ENCODE peak calls at places on chromosomes 3 and 15, in eight cellular contexts. E is HepG2, S is adrenal gland, H is ovary, G is NB4, X is tibial nerve, F is stomach, Q is heart left ventricle. J is an unnamed sample.
A peak's percentile ranks its signal among the peaks of the same experiment; 100 is the strongest.

GRCh38 chr3:189401196-189401595 is 229.4 kb downstream of the TPRG1 start:
- DNase-seq in E (no peak), S (no peak), H (no peak), G (no peak), X (no peak), F (no peak), Q (no peak), J (no peak)

GRCh38 chr3:10992017-10992945 is at the start of gene SLC6A1:
- DNase-seq in E (no peak), S (no peak), H (peak; percentile 69), G (peak; percentile 12), X (no peak), F (no peak), Q (peak; percentile 43), J (no peak)

GRCh38 chr3:123431658-123432323 is 17.1 kb downstream of the ADCY5 start:
- DNase-seq in E (no peak), S (no peak), H (no peak), G (no peak), X (no peak), F (no peak), Q (no peak), J (no peak)

GRCh38 chr3:120093119-120093922 is 926 bp downstream of the GSK3B start:
- DNase-seq in E (no peak), S (peak; percentile 33), H (peak; percentile 41), G (peak; percentile 88), X (no peak), F (no peak), Q (peak; percentile 84), J (no peak)

GRCh38 chr3:117666827-117667226 is 957.2 kb downstream of the TUSC7 start:
- DNase-seq in E (no peak), S (no peak), H (no peak), G (no peak), X (no peak), F (no peak), Q (no peak), J (no peak)

GRCh38 chr3:43162573-43163084 is 56.8 kb upstream of the POMGNT2 start:
- DNase-seq in E (no peak), S (no peak), H (no peak), G (no peak), X (no peak), F (no peak), Q (no peak), J (no peak)

GRCh38 chr3:130243808-130244207 is 101.7 kb upstream of the COL6A5 start:
- DNase-seq in E (no peak), S (no peak), H (no peak), G (no peak), X (no peak), F (no peak), Q (no peak), J (no peak)

GRCh38 chr3:106183762-106184391 is 315.1 kb upstream of the CBLB start:
- DNase-seq in E (no peak), S (no peak), H (no peak), G (no peak), X (no peak), F (no peak), Q (no peak), J (no peak)

GRCh38 chr3:157493627-157494550 is 9.3 kb downstream of the VEPH1 start:
- DNase-seq in E (peak; percentile 28), S (no peak), H (no peak), G (peak; percentile 58), X (no peak), F (no peak), Q (no peak), J (no peak)

GRCh38 chr3:28050895-28051294 is 190.5 kb upstream of the CMC1 start:
- DNase-seq in E (peak; percentile 54), S (no peak), H (no peak), G (peak; percentile 52), X (no peak), F (no peak), Q (no peak), J (no peak)

GRCh38 chr15:33068531-33068990 is 126.0 kb downstream of the FMN1 start:
- DNase-seq in E (peak; percentile 6), S (no peak), H (no peak), G (no peak), X (no peak), F (peak; percentile 90), Q (peak; percentile 20), J (peak; percentile 89)

GRCh38 chr15:40430271-40430805 is 10.4 kb upstream of the BAHD1 start:
- DNase-seq in E (no peak), S (peak; percentile 60), H (no peak), G (peak; percentile 54), X (no peak), F (no peak), Q (no peak), J (peak; percentile 81)

GRCh38 chr3:142356818-142357217 is 91.0 kb downstream of the XRN1 start:
- DNase-seq in E (no peak), S (no peak), H (no peak), G (no peak), X (no peak), F (no peak), Q (no peak), J (no peak)

GRCh38 chr3:149377408-149378111 is at the start of gene TM4SF1:
- DNase-seq in E (peak; percentile 97), S (peak; percentile 17), H (peak; percentile 61), G (no peak), X (peak; percentile 56), F (peak; percentile 65), Q (peak; percentile 83), J (peak; percentile 88)

GRCh38 chr3:181402347-181402746 is 309.4 kb upstream of the SOX2 start:
- DNase-seq in E (no peak), S (no peak), H (no peak), G (no peak), X (no peak), F (no peak), Q (no peak), J (no peak)

GRCh38 chr15:75354454-75354853 is 7.6 kb downstream of the NEIL1 start:
- DNase-seq in E (no peak), S (no peak), H (no peak), G (no peak), X (no peak), F (no peak), Q (no peak), J (no peak)

GRCh38 chr3:7086417-7086816 is 225.5 kb downstream of the GRM7 start:
- DNase-seq in E (no peak), S (no peak), H (no peak), G (no peak), X (no peak), F (no peak), Q (no peak), J (no peak)
- TF ChIP-seq CTCF in E (no peak), S (no peak), H (no peak), G (no peak), X (no peak), F (no peak), Q (no peak), J (no peak)

GRCh38 chr3:16866447-16867025 is 18.2 kb upstream of the PLCL2 start:
- DNase-seq in E (no peak), S (no peak), H (no peak), G (peak; percentile 68), X (no peak), F (no peak), Q (no peak), J (no peak)

GRCh38 chr3:16868513-16868912 is 16.2 kb upstream of the PLCL2 start:
- DNase-seq in E (no peak), S (no peak), H (no peak), G (no peak), X (no peak), F (no peak), Q (no peak), J (no peak)

GRCh38 chr3:16865335-16865734 is 19.4 kb upstream of the PLCL2 start:
- DNase-seq in E (no peak), S (no peak), H (no peak), G (no peak), X (no peak), F (no peak), Q (no peak), J (no peak)

GRCh38 chr3:16861432-16861831 is 23.3 kb upstream of the PLCL2 start:
- DNase-seq in E (no peak), S (no peak), H (no peak), G (no peak), X (no peak), F (no peak), Q (no peak), J (no peak)

DNA sequence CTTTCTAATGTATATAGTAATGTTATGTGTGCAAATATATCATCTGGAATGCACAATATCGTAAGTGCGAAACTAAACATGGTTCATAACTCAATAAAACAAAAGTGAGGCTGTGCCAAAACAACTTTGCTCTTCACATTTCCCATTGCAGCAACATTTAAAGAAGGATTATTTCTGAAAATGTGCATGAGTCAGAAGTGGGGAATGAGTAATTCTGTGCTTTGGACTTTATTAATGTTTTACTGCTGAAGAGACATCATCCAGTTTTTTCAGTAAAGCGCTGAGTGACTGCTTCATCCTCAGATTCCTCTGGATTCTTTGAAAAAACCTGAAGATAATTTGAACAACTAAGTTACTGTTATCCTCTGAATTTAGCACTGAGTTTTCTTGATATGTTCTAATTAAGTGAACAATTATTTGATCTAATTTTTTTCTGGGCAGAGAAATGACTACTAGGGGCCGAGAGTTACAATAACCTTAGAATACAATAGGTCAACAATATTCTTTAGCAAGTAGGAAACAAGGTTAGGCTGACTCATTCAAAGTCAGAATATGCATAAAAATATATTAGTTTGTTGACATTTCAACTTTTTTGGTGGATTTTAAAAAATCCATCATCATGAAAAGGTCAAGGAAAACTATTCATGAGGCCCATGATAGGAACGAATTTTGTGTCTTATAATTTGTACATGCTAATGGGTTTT is 20.0 kb upstream of the PLCL2 start:
- DNase-seq in E (peak; percentile 4), S (no peak), H (no peak), G (no peak), X (no peak), F (no peak), Q (no peak), J (no peak)
- H3K4me3 ChIP-seq in E (no peak overlapping the region), S (no peak overlapping the region), H (no peak overlapping the region), G (no peak overlapping the region), X (no peak overlapping the region), F (no peak overlapping the region), Q (no peak overlapping the region), J (no peak overlapping the region)

DNA sequence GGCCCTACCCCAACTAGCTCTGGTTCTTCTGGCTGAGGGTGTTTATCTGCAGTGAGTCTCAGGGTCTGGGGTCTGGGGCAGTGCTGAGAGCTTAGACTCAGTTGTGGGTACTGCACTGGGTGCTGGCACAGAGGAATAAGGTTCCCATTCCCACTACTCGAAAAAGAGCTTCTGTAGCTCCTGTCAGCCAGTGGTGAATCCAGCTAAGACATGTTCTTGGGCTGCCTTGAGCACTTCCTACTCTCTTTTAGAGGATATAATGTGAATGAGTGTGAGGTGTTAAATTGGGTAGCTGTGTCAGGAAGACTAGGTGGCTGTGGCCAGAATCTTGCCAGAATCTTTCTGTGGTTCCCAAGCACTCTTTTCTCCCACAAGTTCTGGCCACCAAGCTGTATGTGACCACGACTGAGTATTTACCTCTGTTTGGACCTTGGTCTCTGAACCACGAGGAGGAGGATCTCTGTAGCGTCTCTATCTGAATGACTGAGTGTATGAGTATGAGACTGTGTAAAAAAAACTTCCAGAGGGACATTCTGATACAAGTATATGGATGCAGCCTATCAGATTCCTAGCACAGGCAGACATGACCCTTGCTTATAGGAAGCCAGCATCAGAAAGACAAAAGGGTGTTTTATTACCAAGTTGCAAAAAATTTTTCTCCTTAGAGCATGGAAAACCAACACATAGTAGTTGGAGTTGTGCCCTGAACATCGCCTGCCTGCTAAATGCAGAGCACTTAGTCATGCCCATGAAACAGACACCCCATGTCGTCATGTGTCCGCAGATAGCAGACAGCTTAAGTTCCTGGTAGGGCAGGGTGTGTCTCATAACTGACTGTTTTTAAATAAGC is 30.6 kb downstream of the DAG1 start:
- DNase-seq in E (peak; percentile 89), S (peak; percentile 70), H (peak; percentile 46), G (peak; percentile 59), X (no peak), F (peak; percentile 53), Q (peak; percentile 62), J (peak; percentile 83)
- TF ChIP-seq POLR2A in E (peak; percentile 52), S (no peak), H (no peak), G (no peak), X (no peak), F (no peak), Q (no peak), J (no peak)

GRCh38 chr15:47496343-47497185 is 220.7 kb upstream of the SEMA6D start:
- DNase-seq in E (no peak), S (no peak), H (no peak), G (no peak), X (no peak), F (no peak), Q (no peak), J (no peak)
- TF ChIP-seq CTCF in E (no peak), S (peak; percentile 9), H (no peak), G (no peak), X (no peak), F (no peak), Q (no peak), J (no peak)